ENCODE peak calls at places on chromosomes 13 and 19, in eight cellular contexts. J is upper lobe of right lung, H is nephron progenitor cell, L is Peyer's patch, D is A673, E is esophagus squamous epithelium, B is glutamatergic neuron, Z is heart left ventricle. Y is an unnamed sample.

GRCh38 chr19:49481020-49481683 is 6.3 kb upstream of the RPL13A start:
- DNase-seq in E (no peak), J (no peak), L (no peak), B (no peak), Z (no peak), D (no peak), H (no peak), Y (no peak)

GRCh38 chr19:49328741-49329140 is 3.8 kb upstream of the SLC6A16 start:
- DNase-seq in H (no peak), Z (no peak), J (no peak), B (no peak), L (no peak), E (no peak), D (no peak), Y (no peak)

GRCh38 chr19:57321164-57321563 is 892 bp downstream of the ZNF543 start:
- DNase-seq in E (no peak), H (no peak), D (no peak), J (no peak), B (no peak), L (no peak), Z (no peak), Y (no peak)

GRCh38 chr19:58555369-58555885 is 522 bp upstream of the CHMP2A start:
- DNase-seq in J (no peak), D (no peak), Z (no peak), B (no peak), H (no peak), L (no peak), E (no peak), Y (no peak)

GRCh38 chr13:114089341-114089740 is 43.1 kb downstream of the RASA3 start:
- DNase-seq in B (no peak), E (no peak), Z (peak; percentile 10), H (no peak), D (no peak), J (peak; percentile 57), L (peak; percentile 37), Y (no peak)

GRCh38 chr13:37647038-37647650 is 48.6 kb upstream of the POSTN start:
- DNase-seq in B (no peak), E (no peak), L (no peak), Z (no peak), D (no peak), H (no peak), J (no peak), Y (no peak)

GRCh38 chr13:111505175-111505777 is 184.8 kb downstream of the TEX29 start:
- DNase-seq in J (no peak), L (no peak), E (no peak), Z (no peak), D (peak; percentile 49), B (peak; percentile 61), H (peak; percentile 66), Y (no peak)

GRCh38 chr13:21936674-21937073 is 265.8 kb downstream of the FGF9 start:
- DNase-seq in B (no peak), Z (no peak), L (no peak), E (no peak), J (no peak), H (no peak), D (no peak), Y (no peak)

GRCh38 chr13:30371649-30372265 is 50.5 kb upstream of the UBE2L5 start:
- DNase-seq in B (no peak), D (no peak), H (no peak), Z (no peak), E (peak; percentile 29), L (peak; percentile 93), J (no peak), Y (no peak)

GRCh38 chr13:93320942-93321341 is 94.3 kb downstream of the GPC6 start:
- DNase-seq in L (no peak), J (no peak), H (no peak), D (peak; percentile 34), E (no peak), B (no peak), Z (no peak), Y (no peak)

GRCh38 chr19:8423821-8424223 is 10.7 kb downstream of the MARCHF2 start:
- DNase-seq in J (peak; percentile 85), H (peak; percentile 62), L (peak; percentile 87), E (no peak), D (peak; percentile 45), Z (peak; percentile 93), B (peak; percentile 81), Y (no peak)

GRCh38 chr13:52447354-52447753 is 3.1 kb downstream of the VPS36 start:
- DNase-seq in E (no peak), B (no peak), L (no peak), D (no peak), H (no peak), Z (no peak), J (no peak), Y (no peak)

GRCh38 chr19:41299755-41300089 is 10.2 kb upstream of the CCDC97 start:
- DNase-seq in B (no peak), J (no peak), Z (peak; percentile 79), L (peak; percentile 77), H (no peak), D (peak; percentile 18), E (no peak), Y (no peak)

GRCh38 chr19:50916069-50916468 is 4.9 kb upstream of the KLK4 start:
- DNase-seq in L (no peak), E (no peak), J (no peak), B (no peak), Z (no peak), H (no peak), D (no peak), Y (no peak)

GRCh38 chr13:100024023-100024422 is 42.4 kb downstream of the ZIC2 start:
- DNase-seq in H (no peak), B (no peak), Z (no peak), D (no peak), J (no peak), L (no peak), E (no peak), Y (no peak)

GRCh38 chr13:79799466-79799865 is 318.5 kb downstream of the NDFIP2 start:
- DNase-seq in Z (no peak), L (no peak), E (no peak), B (no peak), H (no peak), D (peak; percentile 78), J (no peak), Y (no peak)

GRCh38 chr13:20566424-20566916 is 487 bp upstream of the IFT88 start:
- DNase-seq in J (no peak), H (no peak), Z (no peak), L (peak; percentile 87), B (no peak), E (no peak), D (no peak), Y (peak; percentile 62)

GRCh38 chr19:38020331-38020730 is 113.3 kb downstream of the SIPA1L3 start:
- DNase-seq in J (no peak), B (no peak), Z (no peak), D (no peak), H (no peak), L (no peak), E (no peak), Y (no peak)

GRCh38 chr13:65834897-65835296 is 1395.2 kb downstream of the PCDH9 start:
- DNase-seq in H (no peak), L (no peak), E (no peak), Z (no peak), B (no peak), D (no peak), J (no peak), Y (no peak)

GRCh38 chr13:55038230-55038629 is 2009.6 kb downstream of the OLFM4 start:
- DNase-seq in D (no peak), B (no peak), H (no peak), J (no peak), Z (no peak), E (no peak), L (no peak), Y (no peak)
- TF ChIP-seq CTCF in D (no peak), B (no peak), H (no peak), J (no peak), Z (no peak), E (no peak), L (no peak), Y (no peak)

GRCh38 chr19:53576941-53577653 is 39.2 kb downstream of the ZNF331 start:
- DNase-seq in D (no peak), B (no peak), Z (no peak), J (peak; percentile 31), E (no peak), L (no peak), H (no peak), Y (no peak)
- TF ChIP-seq CTCF in D (no peak), B (no peak), Z (no peak), J (no peak), E (no peak), L (no peak), H (no peak), Y (no peak)

DNA sequence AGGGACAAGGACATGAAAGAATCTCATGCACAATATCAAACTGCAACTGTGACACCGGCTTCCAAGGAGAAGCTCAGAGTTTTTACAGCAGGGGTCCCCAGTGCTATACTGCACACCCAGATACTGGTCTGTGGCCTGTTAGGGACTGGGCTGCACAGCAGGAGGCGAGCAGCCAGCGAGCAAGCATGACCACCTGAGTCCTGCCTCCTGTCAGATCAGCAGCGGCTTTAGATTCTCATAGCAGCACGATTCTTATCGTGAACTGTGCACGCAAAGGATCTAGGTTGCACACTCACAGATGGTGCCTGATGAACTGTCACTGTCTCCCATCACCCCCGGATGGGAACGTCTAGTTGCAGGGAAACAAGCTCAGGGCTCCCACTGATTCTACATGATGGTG is 13.1 kb upstream of the CD22 start:
- DNase-seq in D (no peak), J (no peak), Z (no peak), H (no peak), E (no peak), B (no peak), L (no peak), Y (no peak)
- TF ChIP-seq CTCF in D (no peak), J (no peak), Z (no peak), H (no peak), E (no peak), B (no peak), L (no peak), Y (no peak)

GRCh38 chr13:24683833-24684599 is 3.8 kb downstream of the ATP12A start:
- DNase-seq in Z (peak; percentile 50), L (peak; percentile 86), B (peak; percentile 86), E (no peak), D (peak; percentile 79), J (peak; percentile 78), H (peak; percentile 83), Y (no peak)

GRCh38 chr13:24683370-24683769 is 3.2 kb downstream of the ATP12A start:
- DNase-seq in L (no peak), J (no peak), H (no peak), E (no peak), Z (no peak), B (no peak), D (peak; percentile 24), Y (no peak)

GRCh38 chr13:24684600-24684998 is 4.4 kb downstream of the ATP12A start:
- DNase-seq in D (peak; percentile 71), J (no peak), B (no peak), Z (no peak), E (no peak), H (no peak), L (peak; percentile 35), Y (no peak)

GRCh38 chr13:24688111-24688510 is 7.9 kb downstream of the ATP12A start:
- DNase-seq in H (no peak), E (no peak), D (no peak), L (no peak), B (no peak), Z (no peak), J (no peak), Y (no peak)

DNA sequence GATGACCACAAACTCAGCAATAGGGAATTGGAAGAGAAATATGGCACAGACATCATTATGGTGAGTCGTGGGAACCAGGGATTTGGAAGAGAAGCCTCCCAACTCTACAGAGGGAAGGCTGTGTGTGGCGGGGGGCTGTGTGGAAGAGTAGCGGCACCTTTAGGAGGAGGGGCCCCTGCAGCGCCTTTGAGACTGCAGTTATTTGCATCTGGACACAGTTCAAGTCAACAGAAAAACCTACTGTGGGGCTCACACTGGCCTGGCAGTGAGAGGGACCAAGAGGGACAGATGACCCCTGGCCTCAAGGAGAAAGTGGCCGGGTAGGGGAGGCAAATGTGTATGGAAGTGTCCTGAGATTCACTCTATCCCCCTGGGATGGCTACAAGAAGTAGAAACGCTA is 5.1 kb downstream of the ATP12A start:
- DNase-seq in J (no peak), H (no peak), D (no peak), B (no peak), L (no peak), Z (no peak), E (no peak), Y (no peak)
- TF ChIP-seq CTCF in J (no peak), H (no peak), D (no peak), B (no peak), L (no peak), Z (no peak), E (no peak), Y (no peak)